ENCODE peak calls at places on chromosomes 11 and 22, in nine cellular contexts. A, Y, S, B, T, L, D, P and V are unnamed samples. For H3K27me3 and H3K4me1, the result is how much of the 10 kb centered on the place peaks cover.

GRCh38 chr22:22386602-22387385 is 121.7 kb downstream of the ZNF280B start:
- DNase-seq in A (no peak), S (no peak), P (no peak), D (no peak), T (no peak), Y (no peak), B (no peak), L (no peak), V (no peak)

GRCh38 chr11:40958707-40959106 is 500.7 kb downstream of the LRRC4C start:
- DNase-seq in S (no peak), L (no peak), T (no peak), Y (no peak), B (no peak), A (no peak), D (no peak), P (no peak), V (no peak)

GRCh38 chr22:38572065-38572464 is 2.1 kb upstream of the DMC1 start:
- DNase-seq in D (no peak), P (peak), T (peak), S (peak), A (no peak), L (no peak), Y (no peak), B (peak), V (peak)

GRCh38 chr11:59267196-59267595 is 54.5 kb upstream of the MPEG1 start:
- DNase-seq in P (no peak), D (no peak), S (no peak), A (no peak), L (no peak), Y (no peak), B (no peak), T (no peak), V (no peak)

GRCh38 chr11:85798361-85798760 is 12.6 kb downstream of the SYTL2 start:
- DNase-seq in S (no peak), T (no peak), P (no peak), D (no peak), Y (no peak), L (no peak), B (no peak), A (no peak), V (no peak)

GRCh38 chr11:89381094-89381493 is 110.1 kb downstream of the NOX4 start:
- DNase-seq in B (no peak), L (peak), T (peak), A (peak), Y (no peak), S (peak), D (no peak), P (no peak), V (no peak)

GRCh38 chr11:1387961-1388762 is 1.6 kb upstream of the BRSK2 start:
- DNase-seq in P (no peak), S (no peak), D (no peak), A (no peak), L (no peak), B (no peak), Y (peak), T (peak), V (no peak)

GRCh38 chr11:26677566-26677965 is 44.3 kb downstream of the SLC5A12 start:
- DNase-seq in S (no peak), Y (no peak), P (no peak), A (no peak), L (no peak), D (no peak), T (no peak), B (no peak), V (no peak)

GRCh38 chr22:22458387-22458786 is 50.2 kb downstream of the ZNF280B start:
- DNase-seq in B (no peak), D (no peak), P (no peak), Y (no peak), T (no peak), L (no peak), A (no peak), S (no peak), V (no peak)

GRCh38 chr11:10631761-10632160 is 61.8 kb downstream of the IRAG1 start:
- DNase-seq in P (no peak), D (no peak), T (no peak), S (no peak), A (no peak), B (peak), L (no peak), Y (no peak), V (no peak)

GRCh38 chr11:119699227-119699626 is 29.8 kb downstream of the NECTIN1 start:
- DNase-seq in B (no peak), Y (no peak), D (peak), T (no peak), S (peak), A (peak), P (peak), L (peak), V (peak)

GRCh38 chr11:10809373-10810199 is 860 bp upstream of the EIF4G2 start:
- DNase-seq in D (no peak), T (peak), Y (peak), B (no peak), P (peak), A (peak), S (peak), L (peak), V (no peak)

GRCh38 chr11:103683581-103683980 is 352.9 kb upstream of the DDI1 start:
- DNase-seq in L (no peak), A (no peak), T (no peak), B (no peak), D (no peak), P (no peak), S (peak), Y (no peak), V (no peak)

GRCh38 chr11:76919887-76920746 is 59.4 kb downstream of the ACER3 start:
- DNase-seq in P (peak), B (peak), A (peak), D (peak), Y (peak), S (peak), T (peak), L (peak), V (peak)

GRCh38 chr11:76916712-76917111 is 56.0 kb downstream of the ACER3 start:
- DNase-seq in S (no peak), B (no peak), L (no peak), P (no peak), Y (no peak), A (no peak), D (no peak), T (no peak), V (no peak)

GRCh38 chr11:76919467-76919866 is 58.7 kb downstream of the ACER3 start:
- DNase-seq in Y (no peak), D (no peak), B (no peak), T (no peak), A (no peak), L (no peak), P (no peak), S (no peak), V (no peak)

GRCh38 chr11:76918941-76919386 is 58.2 kb downstream of the ACER3 start:
- DNase-seq in A (no peak), Y (no peak), T (peak), P (peak), D (no peak), B (no peak), S (peak), L (no peak), V (peak)
- H3K4me3 ChIP-seq in A (no peak), Y (no peak), T (no peak), P (no peak), D (no peak), B (no peak), S (peak), L (peak), V (no peak)

GRCh38 chr22:43345356-43345755 is 2.2 kb upstream of the SCUBE1 start:
- DNase-seq in S (no peak), A (no peak), Y (no peak), P (no peak), L (peak), T (no peak), B (no peak), D (no peak), V (no peak)
- H3K27me3 ChIP-seq in S (under half), A (under half), Y (under half), P (under half), L (under half), T (under half), B (under half), D (under half), V (under half)

GRCh38 chr22:43905681-43906080 is 13.9 kb upstream of the PNPLA5 start:
- DNase-seq in D (no peak), B (no peak), Y (no peak), S (no peak), L (no peak), T (no peak), A (no peak), P (no peak), V (no peak)

GRCh38 chr22:43897751-43898261 is 6.0 kb upstream of the PNPLA5 start:
- DNase-seq in B (peak), S (peak), L (no peak), Y (no peak), D (no peak), T (no peak), A (no peak), P (no peak), V (no peak)

GRCh38 chr22:43895986-43896645 is 4.3 kb upstream of the PNPLA5 start:
- DNase-seq in L (no peak), T (peak), A (no peak), Y (no peak), P (no peak), D (no peak), S (no peak), B (no peak), V (no peak)

GRCh38 chr22:43900206-43900605 is 8.4 kb upstream of the PNPLA5 start:
- DNase-seq in B (no peak), D (no peak), Y (no peak), A (no peak), S (no peak), L (no peak), T (no peak), P (no peak), V (no peak)

GRCh38 chr22:43901976-43902643 is 10.3 kb upstream of the PNPLA5 start:
- DNase-seq in P (no peak), A (no peak), L (no peak), Y (no peak), S (peak), B (no peak), T (peak), D (no peak), V (no peak)
- H3K4me1 ChIP-seq in P (under half), A (under half), L (under half), Y (under half), S (under half), B (under half), T (under half), D (under half), V (under half)

DNA sequence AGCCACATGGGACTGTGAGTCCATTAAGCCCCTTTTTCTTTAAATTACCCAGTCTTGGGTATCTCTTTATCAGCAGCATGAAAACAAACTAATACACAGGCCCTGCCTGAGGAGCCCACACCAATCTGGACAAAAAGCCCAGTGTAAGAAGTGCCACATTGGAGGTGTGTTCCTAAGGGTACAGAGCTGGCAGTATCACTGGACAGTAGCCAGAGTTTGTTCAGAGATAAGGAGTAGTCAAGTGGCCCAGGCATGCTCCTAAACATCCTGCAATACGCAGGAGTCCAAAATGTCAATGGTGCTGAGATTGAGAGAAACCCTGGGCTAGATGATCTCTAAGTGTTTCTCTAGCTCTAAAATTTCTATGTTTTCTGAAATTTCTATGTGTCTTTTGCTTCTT is 27.0 kb upstream of the POGLUT3 start:
- DNase-seq in L (no peak), S (no peak), B (no peak), P (no peak), T (no peak), D (no peak), Y (no peak), A (no peak), V (no peak)
- H3K4me3 ChIP-seq in L (no peak), S (no peak), B (no peak), P (no peak), T (no peak), D (no peak), Y (no peak), A (no peak), V (no peak)